ENCODE peak calls at places on chromosome 3, in five cellular contexts. D, N, Y, I and W are unnamed samples.

GRCh38 chr3:63400259-63400860 is 122.3 kb downstream of the SYNPR start:
- DNase-seq in Y (no peak), D (no peak), N (no peak), I (no peak), W (no peak)

GRCh38 chr3:12513694-12514446 is 29.6 kb downstream of the TSEN2 start:
- DNase-seq in I (no peak), D (no peak), Y (no peak), N (no peak), W (no peak)

GRCh38 chr3:156727519-156728205 is 53.3 kb downstream of the TIPARP start:
- DNase-seq in N (no peak), D (no peak), Y (no peak), I (no peak), W (no peak)

GRCh38 chr3:27324695-27325094 is 44.5 kb downstream of the NEK10 start:
- DNase-seq in N (no peak), I (no peak), Y (no peak), D (no peak), W (peak)

GRCh38 chr3:143091438-143091837 is 28.1 kb upstream of the CHST2 start:
- DNase-seq in D (no peak), I (no peak), N (no peak), Y (no peak), W (no peak)

GRCh38 chr3:16512435-16513140 is 911 bp downstream of the RFTN1 start:
- DNase-seq in I (no peak), Y (no peak), N (peak), D (no peak), W (no peak)

GRCh38 chr3:23455084-23455483 is 252.0 kb downstream of the UBE2E2 start:
- DNase-seq in Y (no peak), D (no peak), I (no peak), N (no peak), W (no peak)

GRCh38 chr3:111112913-111113312 is 41.3 kb downstream of the NECTIN3 start:
- DNase-seq in Y (no peak), D (no peak), I (no peak), N (no peak), W (no peak)

GRCh38 chr3:99483841-99484240 is 154.6 kb upstream of the COL8A1 start:
- DNase-seq in Y (no peak), N (no peak), D (no peak), I (no peak), W (no peak)

GRCh38 chr3:99482191-99482590 is 156.2 kb upstream of the COL8A1 start:
- DNase-seq in I (no peak), Y (no peak), N (no peak), D (no peak), W (no peak)

GRCh38 chr3:99484871-99485270 is 153.5 kb upstream of the COL8A1 start:
- DNase-seq in D (no peak), N (no peak), I (no peak), Y (no peak), W (no peak)

GRCh38 chr3:99487894-99488293 is 150.5 kb upstream of the COL8A1 start:
- DNase-seq in D (no peak), I (no peak), N (no peak), Y (no peak), W (no peak)

GRCh38 chr3:99485286-99485685 is 153.1 kb upstream of the COL8A1 start:
- DNase-seq in I (no peak), N (no peak), D (no peak), Y (no peak), W (no peak)
- TF ChIP-seq USF2 in I (no peak), N (no peak), D (no peak), Y (no peak), W (no peak)

GRCh38 chr3:172816968-172817367 is 66.4 kb downstream of the ECT2 start:
- DNase-seq in Y (no peak), D (no peak), I (no peak), N (no peak), W (no peak)
- TF ChIP-seq CTCF in Y (no peak), D (no peak), I (no peak), N (no peak), W (no peak)

GRCh38 chr3:126685493-126685892 is 18.5 kb upstream of the CHCHD6 start:
- DNase-seq in N (no peak), I (no peak), Y (no peak), D (no peak), W (no peak)
- TF ChIP-seq CREB1 in N (no peak), I (no peak), Y (no peak), D (no peak), W (no peak)

GRCh38 chr3:7913283-7913682 is 588.3 kb upstream of the LMCD1 start:
- DNase-seq in Y (no peak), I (no peak), D (no peak), N (no peak), W (no peak)

GRCh38 chr3:7915356-7915755 is 586.3 kb upstream of the LMCD1 start:
- DNase-seq in D (peak), N (no peak), I (no peak), Y (no peak), W (no peak)

DNA sequence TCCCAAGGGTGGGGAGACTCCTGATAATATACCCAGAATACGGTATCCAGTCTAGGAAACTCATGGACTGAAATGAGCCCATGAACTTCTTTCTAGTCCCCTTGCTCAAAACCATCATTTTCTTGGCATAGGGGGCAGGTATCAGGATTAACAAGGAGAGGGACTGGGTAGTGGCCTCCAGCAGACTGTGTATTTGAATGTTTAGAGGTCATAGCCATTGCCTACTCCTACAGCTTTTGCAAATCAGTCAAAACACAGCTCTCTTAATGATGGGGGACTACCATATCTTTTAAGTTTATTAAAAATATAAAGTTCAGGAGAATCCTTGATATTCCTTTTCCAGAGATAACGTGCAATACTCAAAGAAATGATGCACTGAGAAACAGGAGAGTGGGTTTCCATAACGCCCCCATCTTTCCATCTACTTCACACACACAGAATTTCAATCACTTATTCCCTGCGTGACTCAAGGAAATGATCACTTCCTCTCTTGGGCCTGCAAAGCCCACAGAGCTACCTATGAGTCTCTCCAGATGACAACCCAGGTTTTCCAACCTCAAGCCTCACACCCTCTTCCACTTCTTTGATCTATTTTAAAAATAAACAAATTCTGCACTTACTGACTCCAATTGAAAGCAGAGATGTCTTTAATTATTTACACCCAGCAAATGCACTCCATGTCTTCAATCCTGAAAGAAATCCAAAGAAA is 584.0 kb upstream of the LMCD1 start:
- DNase-seq in N (no peak), D (no peak), I (no peak), Y (no peak), W (no peak)
- TF ChIP-seq USF2 in N (no peak), D (no peak), I (no peak), Y (no peak), W (no peak)

DNA sequence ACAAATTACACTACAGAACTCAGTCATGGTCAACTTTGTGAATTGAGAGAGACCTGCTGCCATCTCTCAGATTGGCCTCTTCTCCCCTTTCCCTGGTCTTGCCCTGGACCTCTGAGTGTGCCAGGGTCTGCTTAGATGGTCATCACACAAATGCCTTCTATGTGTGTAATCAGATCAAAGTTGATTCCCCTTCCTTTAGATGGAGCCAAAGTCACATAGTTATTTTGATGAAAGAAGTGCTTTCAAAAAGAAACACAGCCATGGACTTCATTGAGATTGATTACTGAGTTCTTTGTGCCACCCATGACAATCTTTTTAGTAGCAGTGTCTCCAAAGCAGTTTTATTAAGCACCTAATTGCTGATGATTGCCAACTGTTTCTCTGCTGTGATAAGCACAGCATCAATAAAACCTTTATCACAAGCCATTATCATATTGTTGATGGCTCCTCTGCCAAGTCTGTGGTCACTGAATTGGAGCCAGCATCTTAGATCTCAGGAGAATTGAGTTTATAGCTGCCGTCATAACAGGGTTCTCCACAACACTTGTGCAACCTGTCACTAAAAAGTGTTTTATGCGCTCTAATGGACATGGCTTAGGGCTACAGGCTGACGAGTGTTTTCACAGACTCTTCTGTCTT is 149.7 kb upstream of the NUDT16 start:
- DNase-seq in D (no peak), Y (no peak), I (no peak), N (no peak), W (peak)
- TF ChIP-seq CTCF in D (no peak), Y (no peak), I (peak), N (no peak), W (peak)

DNA sequence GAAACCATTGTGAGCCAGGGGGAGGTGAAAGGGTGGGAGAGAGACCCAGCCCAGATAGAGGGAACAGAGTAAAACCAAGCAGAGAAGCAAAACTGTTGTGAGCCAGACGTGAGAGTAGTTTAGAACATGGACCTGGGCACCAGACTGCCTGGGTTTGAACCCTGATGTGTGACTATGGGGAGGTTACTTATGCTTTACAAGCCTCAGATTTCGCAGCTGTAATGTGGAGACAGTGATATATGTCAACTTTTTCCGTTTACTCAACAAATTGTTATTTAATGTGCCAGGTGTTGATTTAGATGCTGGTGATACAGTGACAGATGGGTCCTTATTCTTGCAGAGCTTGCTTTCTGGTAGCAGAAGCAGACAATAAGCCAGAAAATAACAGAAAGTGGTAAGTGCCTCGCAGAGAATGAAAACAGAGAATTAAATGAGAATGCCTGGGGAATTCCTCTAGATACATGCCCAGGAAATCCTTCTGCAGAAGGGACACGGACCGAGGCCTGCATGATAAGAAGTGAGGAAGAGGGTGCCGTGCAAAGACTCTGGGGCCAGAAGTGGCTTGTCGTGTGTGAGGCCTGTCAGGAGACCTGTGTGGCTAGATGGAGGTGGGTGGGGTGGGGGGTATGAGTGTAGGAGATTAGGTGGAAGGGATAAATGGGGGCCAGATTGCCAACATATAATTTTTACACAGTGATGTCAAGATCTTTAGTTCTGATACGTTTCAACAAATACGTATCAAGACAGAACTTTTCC is 15.0 kb downstream of the KAT2B start:
- DNase-seq in N (no peak), Y (no peak), D (no peak), I (no peak), W (no peak)
- TF ChIP-seq CREB1 in N (no peak), Y (no peak), D (no peak), I (no peak), W (no peak)

GRCh38 chr3:182139627-182140357 is 428.1 kb downstream of the SOX2 start:
- DNase-seq in Y (no peak), D (peak), I (no peak), N (peak), W (no peak)
- TF ChIP-seq USF2 in Y (no peak), D (no peak), I (no peak), N (no peak), W (no peak)